ENCODE peak calls at places on chromosome 18, in four cellular contexts. One of them, this sample, is unnamed.

GRCh38 chr18:75896865-75897264 is 469.4 kb upstream of the SMIM21 start:
- DNase-seq in sigmoid colon: no peak
- DNase-seq in bronchial epithelial cell: peak
- DNase-seq in retinal pigment epithelial cell: no peak
- DNase-seq in this sample: no peak

GRCh38 chr18:76351961-76352581 is 143.0 kb downstream of the ZNF516 start:
- DNase-seq in sigmoid colon: peak
- DNase-seq in bronchial epithelial cell: peak
- DNase-seq in retinal pigment epithelial cell: no peak
- DNase-seq in this sample: no peak

GRCh38 chr18:27666070-27666469 is 481.0 kb upstream of the CHST9 start:
- DNase-seq in sigmoid colon: no peak
- DNase-seq in bronchial epithelial cell: no peak
- DNase-seq in retinal pigment epithelial cell: no peak
- DNase-seq in this sample: no peak

GRCh38 chr18:9516437-9517064 is 41.2 kb downstream of the RALBP1 start:
- DNase-seq in sigmoid colon: no peak
- DNase-seq in bronchial epithelial cell: peak
- DNase-seq in retinal pigment epithelial cell: no peak
- DNase-seq in this sample: peak

GRCh38 chr18:78813156-78813555 is 166.5 kb upstream of the SALL3 start:
- DNase-seq in sigmoid colon: no peak
- DNase-seq in bronchial epithelial cell: no peak
- DNase-seq in retinal pigment epithelial cell: no peak
- DNase-seq in this sample: no peak

GRCh38 chr18:36419188-36419912 is 121.8 kb downstream of the FHOD3 start:
- DNase-seq in sigmoid colon: no peak
- DNase-seq in bronchial epithelial cell: no peak
- DNase-seq in retinal pigment epithelial cell: no peak
- DNase-seq in this sample: no peak

GRCh38 chr18:64929026-64929425 is 780.1 kb upstream of the LINC00305 start:
- DNase-seq in sigmoid colon: no peak
- DNase-seq in bronchial epithelial cell: peak
- DNase-seq in retinal pigment epithelial cell: no peak
- DNase-seq in this sample: no peak

GRCh38 chr18:56721491-56721890 is 70.3 kb downstream of the WDR7 start:
- DNase-seq in sigmoid colon: no peak
- DNase-seq in bronchial epithelial cell: no peak
- DNase-seq in retinal pigment epithelial cell: no peak
- DNase-seq in this sample: no peak

GRCh38 chr18:64720781-64721464 is 572.0 kb upstream of the LINC00305 start:
- DNase-seq in sigmoid colon: no peak
- DNase-seq in bronchial epithelial cell: no peak
- DNase-seq in retinal pigment epithelial cell: no peak
- DNase-seq in this sample: no peak

GRCh38 chr18:10010611-10011015 is 96.8 kb downstream of the VAPA start:
- DNase-seq in sigmoid colon: peak
- DNase-seq in bronchial epithelial cell: peak
- DNase-seq in retinal pigment epithelial cell: peak
- DNase-seq in this sample: no peak

GRCh38 chr18:28086530-28087172 is 90.3 kb downstream of the CDH2 start:
- DNase-seq in sigmoid colon: no peak
- DNase-seq in bronchial epithelial cell: no peak
- DNase-seq in retinal pigment epithelial cell: peak
- DNase-seq in this sample: no peak

GRCh38 chr18:48806551-48807261 is 144.1 kb downstream of the SMAD7 start:
- DNase-seq in sigmoid colon: peak
- DNase-seq in bronchial epithelial cell: no peak
- DNase-seq in retinal pigment epithelial cell: no peak
- DNase-seq in this sample: no peak

GRCh38 chr18:986552-986951 is 81.9 kb downstream of the ADCYAP1 start:
- DNase-seq in sigmoid colon: no peak
- DNase-seq in bronchial epithelial cell: no peak
- DNase-seq in retinal pigment epithelial cell: no peak
- DNase-seq in this sample: no peak

GRCh38 chr18:12694032-12694431 is 8.5 kb downstream of the CEP76 start:
- DNase-seq in sigmoid colon: no peak
- DNase-seq in bronchial epithelial cell: peak
- DNase-seq in retinal pigment epithelial cell: no peak
- DNase-seq in this sample: no peak

GRCh38 chr18:46374850-46375249 is 270.7 kb downstream of the HAUS1 start:
- DNase-seq in sigmoid colon: no peak
- DNase-seq in bronchial epithelial cell: peak
- DNase-seq in retinal pigment epithelial cell: no peak
- DNase-seq in this sample: no peak

GRCh38 chr18:39596891-39597290 is 2031.3 kb upstream of the CELF4 start:
- DNase-seq in sigmoid colon: no peak
- DNase-seq in bronchial epithelial cell: no peak
- DNase-seq in retinal pigment epithelial cell: no peak
- DNase-seq in this sample: no peak

GRCh38 chr18:7467708-7468466 is 99.2 kb upstream of the PTPRM start:
- DNase-seq in sigmoid colon: no peak
- DNase-seq in bronchial epithelial cell: peak
- DNase-seq in retinal pigment epithelial cell: no peak
- DNase-seq in this sample: no peak

GRCh38 chr18:38481576-38481975 is 916.0 kb upstream of the CELF4 start:
- DNase-seq in sigmoid colon: no peak
- DNase-seq in bronchial epithelial cell: no peak
- DNase-seq in retinal pigment epithelial cell: no peak
- DNase-seq in this sample: no peak

GRCh38 chr18:10020176-10020575 is 106.4 kb downstream of the VAPA start:
- DNase-seq in sigmoid colon: no peak
- DNase-seq in bronchial epithelial cell: peak
- DNase-seq in retinal pigment epithelial cell: no peak
- DNase-seq in this sample: no peak

GRCh38 chr18:48295586-48296311 is 113.4 kb downstream of the ZBTB7C start:
- DNase-seq in sigmoid colon: no peak
- DNase-seq in bronchial epithelial cell: no peak
- DNase-seq in retinal pigment epithelial cell: no peak
- DNase-seq in this sample: no peak

GRCh38 chr18:75854174-75854573 is 426.7 kb upstream of the SMIM21 start:
- DNase-seq in sigmoid colon: no peak
- DNase-seq in bronchial epithelial cell: no peak
- DNase-seq in retinal pigment epithelial cell: no peak
- DNase-seq in this sample: no peak

GRCh38 chr18:26470011-26470637 is 78.2 kb downstream of the KCTD1 start:
- DNase-seq in sigmoid colon: no peak
- DNase-seq in bronchial epithelial cell: no peak
- DNase-seq in retinal pigment epithelial cell: no peak
- DNase-seq in this sample: peak

GRCh38 chr18:42264467-42264866 is 309.4 kb downstream of the PIK3C3 start:
- DNase-seq in sigmoid colon: no peak
- DNase-seq in bronchial epithelial cell: peak
- DNase-seq in retinal pigment epithelial cell: no peak
- DNase-seq in this sample: no peak

GRCh38 chr18:5431836-5432575 is 111.8 kb downstream of the EPB41L3 start:
- DNase-seq in sigmoid colon: no peak
- DNase-seq in bronchial epithelial cell: no peak
- DNase-seq in retinal pigment epithelial cell: no peak
- DNase-seq in this sample: no peak

GRCh38 chr18:9017170-9017899 is 85.2 kb upstream of the NDUFV2 start:
- DNase-seq in sigmoid colon: peak
- DNase-seq in bronchial epithelial cell: peak
- DNase-seq in retinal pigment epithelial cell: peak
- DNase-seq in this sample: peak

GRCh38 chr18:57909620-57910019 is 106.5 kb upstream of the ATP8B1 start:
- DNase-seq in sigmoid colon: no peak
- DNase-seq in bronchial epithelial cell: peak
- DNase-seq in retinal pigment epithelial cell: no peak
- DNase-seq in this sample: no peak

GRCh38 chr18:76524900-76525698 is 30.1 kb upstream of the ZNF516 start:
- DNase-seq in sigmoid colon: no peak
- DNase-seq in bronchial epithelial cell: peak
- DNase-seq in retinal pigment epithelial cell: peak
- DNase-seq in this sample: no peak

GRCh38 chr18:78611869-78612268 is 367.7 kb upstream of the SALL3 start:
- DNase-seq in sigmoid colon: no peak
- DNase-seq in bronchial epithelial cell: no peak
- DNase-seq in retinal pigment epithelial cell: no peak
- DNase-seq in this sample: no peak

GRCh38 chr18:30487962-30488361 is 554.6 kb downstream of the DSC3 start:
- DNase-seq in sigmoid colon: no peak
- DNase-seq in bronchial epithelial cell: peak
- DNase-seq in retinal pigment epithelial cell: peak
- DNase-seq in this sample: no peak

GRCh38 chr18:11713756-11714155 is 24.7 kb downstream of the GNAL start:
- DNase-seq in sigmoid colon: no peak
- DNase-seq in bronchial epithelial cell: no peak
- DNase-seq in retinal pigment epithelial cell: no peak
- DNase-seq in this sample: no peak

GRCh38 chr18:77608807-77609206 is 359.2 kb downstream of the GALR1 start:
- DNase-seq in sigmoid colon: no peak
- DNase-seq in bronchial epithelial cell: no peak
- DNase-seq in retinal pigment epithelial cell: no peak
- DNase-seq in this sample: no peak

GRCh38 chr18:37314534-37314933 is 251.1 kb downstream of the CELF4 start:
- DNase-seq in sigmoid colon: no peak
- DNase-seq in bronchial epithelial cell: no peak
- DNase-seq in retinal pigment epithelial cell: no peak
- DNase-seq in this sample: no peak

GRCh38 chr18:23487738-23488625 is 15.3 kb upstream of the RMC1 start:
- DNase-seq in sigmoid colon: no peak
- DNase-seq in bronchial epithelial cell: peak
- DNase-seq in retinal pigment epithelial cell: no peak
- DNase-seq in this sample: peak

GRCh38 chr18:65527879-65528633 is 222.8 kb upstream of the CDH7 start:
- DNase-seq in sigmoid colon: no peak
- DNase-seq in bronchial epithelial cell: peak
- DNase-seq in retinal pigment epithelial cell: no peak
- DNase-seq in this sample: no peak

GRCh38 chr18:33231474-33232317 is 208.8 kb downstream of the CCDC178 start:
- DNase-seq in sigmoid colon: peak
- DNase-seq in bronchial epithelial cell: peak
- DNase-seq in retinal pigment epithelial cell: peak
- DNase-seq in this sample: peak

GRCh38 chr18:33232318-33232626 is 208.2 kb downstream of the CCDC178 start:
- DNase-seq in sigmoid colon: no peak
- DNase-seq in bronchial epithelial cell: no peak
- DNase-seq in retinal pigment epithelial cell: no peak
- DNase-seq in this sample: no peak
- TF ChIP-seq CTCF in sigmoid colon: no peak
- TF ChIP-seq CTCF in bronchial epithelial cell: no peak
- TF ChIP-seq CTCF in retinal pigment epithelial cell: no peak
- TF ChIP-seq CTCF in this sample: no peak

DNA sequence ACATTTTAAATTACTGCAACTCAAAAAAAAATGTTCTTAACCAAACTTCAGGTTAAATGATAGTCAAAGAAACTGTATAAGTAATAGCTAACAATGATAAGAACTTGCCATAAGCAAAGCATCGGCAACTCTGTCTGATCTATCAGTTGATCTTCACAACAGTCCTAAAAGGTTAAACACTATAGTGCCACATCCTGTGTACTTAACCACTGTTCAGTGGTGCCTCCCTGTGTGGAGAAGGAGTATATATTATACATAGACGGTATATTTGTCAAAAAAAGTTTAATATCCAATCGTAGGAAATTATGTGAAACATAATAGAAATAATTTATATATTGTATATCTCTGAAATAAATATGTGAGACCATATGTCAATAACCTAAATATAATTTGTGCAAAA is 13.0 kb downstream of the DTNA start:
- DNase-seq in sigmoid colon: no peak
- DNase-seq in bronchial epithelial cell: no peak
- DNase-seq in retinal pigment epithelial cell: no peak
- DNase-seq in this sample: no peak
- TF ChIP-seq CTCF in sigmoid colon: no peak
- TF ChIP-seq CTCF in bronchial epithelial cell: no peak
- TF ChIP-seq CTCF in retinal pigment epithelial cell: no peak
- TF ChIP-seq CTCF in this sample: no peak

GRCh38 chr18:73150199-73150598 is 282.4 kb upstream of the NETO1 start:
- DNase-seq in sigmoid colon: no peak
- DNase-seq in bronchial epithelial cell: peak
- DNase-seq in retinal pigment epithelial cell: no peak
- DNase-seq in this sample: no peak
- TF ChIP-seq CTCF in sigmoid colon: no peak
- TF ChIP-seq CTCF in bronchial epithelial cell: no peak
- TF ChIP-seq CTCF in retinal pigment epithelial cell: no peak
- TF ChIP-seq CTCF in this sample: no peak

GRCh38 chr18:62860062-62860461 is 144.7 kb downstream of the PHLPP1 start:
- DNase-seq in sigmoid colon: no peak
- DNase-seq in bronchial epithelial cell: no peak
- DNase-seq in retinal pigment epithelial cell: no peak
- DNase-seq in this sample: no peak
- TF ChIP-seq CTCF in sigmoid colon: no peak
- TF ChIP-seq CTCF in bronchial epithelial cell: no peak
- TF ChIP-seq CTCF in retinal pigment epithelial cell: no peak
- TF ChIP-seq CTCF in this sample: no peak

DNA sequence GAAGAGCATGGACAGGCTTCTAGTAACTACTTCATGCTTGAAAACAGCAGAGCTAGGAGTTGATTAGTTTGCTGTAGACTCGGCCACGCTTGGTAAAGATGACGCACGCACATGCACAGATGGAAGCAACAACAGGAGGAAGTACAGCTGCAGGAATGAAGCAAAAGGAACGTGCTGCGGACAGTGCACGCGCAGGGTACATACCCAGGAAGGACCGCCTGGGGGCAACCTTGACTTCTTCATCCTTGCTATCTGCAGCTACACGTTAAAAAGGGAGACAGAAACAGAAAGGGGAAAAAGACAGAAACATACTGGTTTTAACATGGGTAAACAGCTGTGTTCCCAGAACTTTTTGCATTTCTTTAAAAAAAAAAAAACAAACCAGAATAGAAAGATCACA is 17.7 kb downstream of the SLC66A2 start:
- DNase-seq in sigmoid colon: peak
- DNase-seq in bronchial epithelial cell: no peak
- DNase-seq in retinal pigment epithelial cell: no peak
- DNase-seq in this sample: no peak
- TF ChIP-seq CTCF in sigmoid colon: no peak
- TF ChIP-seq CTCF in bronchial epithelial cell: no peak
- TF ChIP-seq CTCF in retinal pigment epithelial cell: no peak
- TF ChIP-seq CTCF in this sample: no peak

GRCh38 chr18:21194871-21195771 is 46.9 kb upstream of the GREB1L start:
- DNase-seq in sigmoid colon: no peak
- DNase-seq in bronchial epithelial cell: peak
- DNase-seq in retinal pigment epithelial cell: no peak
- DNase-seq in this sample: peak

GRCh38 chr18:21196426-21196825 is 45.6 kb upstream of the GREB1L start:
- DNase-seq in sigmoid colon: no peak
- DNase-seq in bronchial epithelial cell: no peak
- DNase-seq in retinal pigment epithelial cell: peak
- DNase-seq in this sample: no peak

GRCh38 chr18:21191596-21192307 is 50.3 kb upstream of the GREB1L start:
- DNase-seq in sigmoid colon: no peak
- DNase-seq in bronchial epithelial cell: peak
- DNase-seq in retinal pigment epithelial cell: no peak
- DNase-seq in this sample: no peak

GRCh38 chr18:21187886-21188285 is 54.1 kb upstream of the GREB1L start:
- DNase-seq in sigmoid colon: no peak
- DNase-seq in bronchial epithelial cell: no peak
- DNase-seq in retinal pigment epithelial cell: no peak
- DNase-seq in this sample: no peak

DNA sequence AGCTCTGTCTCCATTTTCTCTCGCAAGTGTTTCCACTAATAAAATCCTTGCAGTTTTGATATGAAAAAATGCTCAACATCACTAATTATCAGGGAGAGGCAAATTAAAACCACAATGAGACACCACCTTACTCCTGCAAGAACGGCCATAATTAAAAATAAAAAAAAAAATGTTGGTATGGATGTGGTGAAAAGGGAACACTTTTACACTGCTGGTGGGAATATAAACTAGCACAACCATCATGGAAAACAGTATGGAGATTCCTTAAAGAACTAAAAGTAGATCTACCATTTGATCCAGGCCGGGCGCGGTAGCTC is 49.8 kb upstream of the GREB1L start:
- DNase-seq in sigmoid colon: no peak
- DNase-seq in bronchial epithelial cell: no peak
- DNase-seq in retinal pigment epithelial cell: no peak
- DNase-seq in this sample: no peak
- TF ChIP-seq CTCF in sigmoid colon: no peak
- TF ChIP-seq CTCF in bronchial epithelial cell: no peak
- TF ChIP-seq CTCF in retinal pigment epithelial cell: no peak
- TF ChIP-seq CTCF in this sample: no peak